ENCODE peak calls at places on chromosomes 2 and 18, in six cellular contexts. C, O, E, M, J and Z are unnamed samples. For H3F3A, the result is how much of the 10 kb centered on the place peaks cover.

GRCh38 chr2:184767059-184767458 is 168.7 kb downstream of the ZNF804A start:
- DNase-seq in C (no peak), O (no peak), E (no peak), M (no peak), J (no peak), Z (no peak)

GRCh38 chr2:240579771-240580614 is 6.5 kb upstream of the CAPN10 start:
- DNase-seq in C (peak), O (peak), E (peak), M (peak), J (peak), Z (peak)

GRCh38 chr2:142682528-142682927 is 194.9 kb upstream of the KYNU start:
- DNase-seq in C (no peak), O (no peak), E (no peak), M (peak), J (no peak), Z (peak)

GRCh38 chr18:63315879-63316278 is 3.7 kb downstream of the BCL2 start:
- DNase-seq in C (no peak), O (no peak), E (peak), M (peak), J (no peak), Z (no peak)

GRCh38 chr18:67973916-67974315 is 457.4 kb upstream of the DSEL start:
- DNase-seq in C (no peak), O (no peak), E (no peak), M (no peak), J (no peak), Z (no peak)

GRCh38 chr2:37869756-37870155 is 55.3 kb upstream of the RMDN2 start:
- DNase-seq in C (no peak), O (no peak), E (no peak), M (peak), J (no peak), Z (peak)

GRCh38 chr2:119772128-119772527 is 12.4 kb downstream of the PTPN4 start:
- DNase-seq in C (peak), O (no peak), E (no peak), M (no peak), J (no peak), Z (no peak)

GRCh38 chr2:48306409-48307284 is 223.3 kb upstream of the STON1 start:
- DNase-seq in C (no peak), O (no peak), E (no peak), M (no peak), J (no peak), Z (peak)

GRCh38 chr2:143841935-143842334 is 678.0 kb downstream of the ZEB2 start:
- DNase-seq in C (no peak), O (peak), E (no peak), M (peak), J (peak), Z (peak)

DNA sequence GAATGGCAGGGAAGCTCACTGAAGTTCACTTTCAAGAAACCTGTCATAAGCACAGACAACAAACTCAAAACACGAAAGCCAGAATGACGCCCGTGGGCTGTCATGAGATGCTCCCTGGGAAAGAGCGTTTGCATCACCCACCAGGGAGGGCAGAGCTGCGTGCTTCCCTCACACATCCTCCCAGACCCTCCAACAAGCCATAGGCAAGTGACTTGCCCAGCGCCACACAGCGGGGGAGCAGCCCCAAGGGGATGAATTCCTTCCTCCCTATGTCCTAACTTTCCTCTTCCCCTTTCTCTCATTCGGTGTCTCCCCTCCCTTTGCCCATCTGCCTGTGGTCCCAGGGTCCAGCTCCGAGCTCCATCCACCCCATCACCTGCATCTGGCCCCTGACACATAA is 10.7 kb downstream of the BIN1 start:
- DNase-seq in C (no peak), O (no peak), E (no peak), M (no peak), J (no peak), Z (no peak)
- H3F3A ChIP-seq in C (under half), O (under half), E (under half), M (under half), J (under half), Z (under half)

DNA sequence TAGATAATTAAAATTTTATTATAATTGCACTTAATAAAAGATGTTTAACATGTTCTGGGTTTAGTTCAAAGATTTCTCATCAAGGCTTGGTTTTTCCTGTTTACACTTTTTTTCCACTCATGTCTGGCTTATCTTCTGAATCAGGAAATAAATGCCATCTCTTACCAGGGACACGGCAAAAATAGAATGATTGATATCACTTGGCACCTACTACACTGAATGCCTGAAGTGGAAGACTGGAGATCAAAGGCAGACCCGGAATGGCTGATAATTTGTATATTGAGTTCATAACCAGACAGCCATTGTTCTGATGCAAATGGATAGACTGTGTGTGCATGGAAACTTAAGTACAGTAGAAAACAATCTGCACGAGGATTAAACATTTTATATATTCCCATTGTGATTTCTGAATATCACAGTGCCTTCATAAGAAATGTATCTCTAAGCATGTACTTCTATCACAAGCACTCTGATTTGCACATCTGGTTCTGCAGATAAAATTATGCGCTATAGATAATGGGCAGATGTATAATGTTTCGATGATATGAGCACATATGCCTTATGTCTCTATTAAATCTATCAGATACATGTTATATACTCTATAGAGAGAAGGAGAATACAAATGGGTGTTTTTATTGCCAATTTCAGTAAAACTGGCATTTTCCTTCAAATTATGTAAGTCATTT is 304.8 kb downstream of the RND3 start:
- DNase-seq in C (peak), O (no peak), E (no peak), M (no peak), J (no peak), Z (no peak)
- TF ChIP-seq EZH2 in C (no peak), O (no peak), E (no peak), M (no peak), J (no peak), Z (no peak)

GRCh38 chr2:96138146-96139145 is at the start of gene ASTL:
- DNase-seq in C (peak), O (peak), E (peak), M (peak), J (peak), Z (peak)
- H3K4me2 ChIP-seq in C (peak), O (no peak), E (peak), M (peak), J (peak), Z (no peak)

GRCh38 chr2:61421611-61422010 is 49.3 kb downstream of the USP34 start:
- DNase-seq in C (no peak), O (no peak), E (no peak), M (no peak), J (no peak), Z (no peak)
- H3F3A ChIP-seq in C (under half), O (under half), E (under half), M (under half), J (under half), Z (under half)

GRCh38 chr2:19351499-19351898 is 6.9 kb downstream of the OSR1 start:
- DNase-seq in C (no peak), O (peak), E (no peak), M (no peak), J (peak), Z (no peak)
- TF ChIP-seq EZH2 in C (no peak), O (peak), E (no peak), M (no peak), J (no peak), Z (no peak)

GRCh38 chr2:106165556-106165955 is 28.5 kb downstream of the UXS1 start:
- DNase-seq in C (no peak), O (peak), E (no peak), M (no peak), J (peak), Z (no peak)
- H3K4me2 ChIP-seq in C (no peak), O (peak), E (no peak), M (no peak), J (peak), Z (no peak)

GRCh38 chr2:141311430-141311829 is 819.4 kb downstream of the LRP1B start:
- DNase-seq in C (no peak), O (no peak), E (no peak), M (no peak), J (no peak), Z (no peak)

GRCh38 chr2:141317986-141318385 is 812.8 kb downstream of the LRP1B start:
- DNase-seq in C (no peak), O (no peak), E (no peak), M (peak), J (no peak), Z (peak)

GRCh38 chr2:141313972-141314371 is 816.8 kb downstream of the LRP1B start:
- DNase-seq in C (no peak), O (no peak), E (no peak), M (no peak), J (no peak), Z (no peak)

GRCh38 chr2:141316606-141317005 is 814.2 kb downstream of the LRP1B start:
- DNase-seq in C (no peak), O (no peak), E (no peak), M (no peak), J (no peak), Z (no peak)

GRCh38 chr2:141316103-141316502 is 814.7 kb downstream of the LRP1B start:
- DNase-seq in C (no peak), O (no peak), E (no peak), M (no peak), J (no peak), Z (no peak)
- H3F3A ChIP-seq in C (under half), O (under half), E (under half), M (under half), J (under half), Z (under half)

GRCh38 chr2:224038049-224038829 is 847 bp downstream of the SERPINE2 start:
- DNase-seq in C (peak), O (peak), E (peak), M (peak), J (peak), Z (peak)
- TF ChIP-seq EZH2 in C (no peak), O (peak), E (no peak), M (no peak), J (no peak), Z (no peak)

GRCh38 chr2:49836017-49836416 is 681.7 kb upstream of the FSHR start:
- DNase-seq in C (no peak), O (no peak), E (no peak), M (no peak), J (no peak), Z (no peak)

GRCh38 chr2:49834433-49834832 is 680.1 kb upstream of the FSHR start:
- DNase-seq in C (no peak), O (peak), E (no peak), M (no peak), J (no peak), Z (no peak)

GRCh38 chr2:49840428-49840975 is 686.2 kb upstream of the FSHR start:
- DNase-seq in C (no peak), O (no peak), E (no peak), M (no peak), J (no peak), Z (no peak)

GRCh38 chr2:49839818-49840217 is 685.5 kb upstream of the FSHR start:
- DNase-seq in C (no peak), O (no peak), E (no peak), M (no peak), J (no peak), Z (no peak)

GRCh38 chr2:49837894-49838293 is 683.6 kb upstream of the FSHR start:
- DNase-seq in C (no peak), O (no peak), E (no peak), M (no peak), J (no peak), Z (no peak)
- H3K4me2 ChIP-seq in C (no peak), O (no peak), E (no peak), M (no peak), J (no peak), Z (no peak)

GRCh38 chr2:60925994-60926750 is 44.8 kb downstream of the REL start:
- DNase-seq in C (no peak), O (no peak), E (no peak), M (peak), J (peak), Z (peak)

GRCh38 chr2:60932954-60933353 is 51.6 kb downstream of the REL start:
- DNase-seq in C (no peak), O (no peak), E (no peak), M (no peak), J (no peak), Z (no peak)

GRCh38 chr2:60926751-60927568 is 45.6 kb downstream of the REL start:
- DNase-seq in C (no peak), O (no peak), E (no peak), M (no peak), J (no peak), Z (peak)
- H3F3A ChIP-seq in C (under half), O (under half), E (under half), M (under half), J (under half), Z (under half)